ENCODE peak calls at places on chromosomes 11 and 22, in eight cellular contexts. M is K562, F is heart right ventricle, O is fibroblast of lung, N is HFFc6, D is HCT116, U is H1, L is endothelial cell of umbilical vein. E is an unnamed sample.

GRCh38 chr11:119710417-119710816 is 18.6 kb downstream of the NECTIN1 start:
- DNase-seq in M (no peak), F (no peak), O (no peak), N (no peak), D (no peak), U (no peak), L (no peak), E (no peak)

GRCh38 chr11:16834384-16834783 is 95.9 kb downstream of the C11orf58 start:
- DNase-seq in M (no peak), F (no peak), O (no peak), N (no peak), D (no peak), U (no peak), L (no peak), E (no peak)

GRCh38 chr22:43884600-43885318 is 7.1 kb downstream of the PNPLA5 start:
- DNase-seq in M (peak), F (peak), O (peak), N (no peak), D (no peak), U (peak), L (peak), E (no peak)

GRCh38 chr11:72203163-72203562 is 11.2 kb downstream of the FOLR1 start:
- DNase-seq in M (no peak), F (no peak), O (no peak), N (no peak), D (no peak), U (no peak), L (no peak), E (no peak)

GRCh38 chr11:34126959-34127848 is 21.8 kb downstream of the NAT10 start:
- DNase-seq in M (no peak), F (no peak), O (no peak), N (no peak), D (no peak), U (no peak), L (no peak), E (no peak)

GRCh38 chr11:14148653-14149273 is 186.2 kb downstream of the SPON1 start:
- DNase-seq in M (peak), F (no peak), O (peak), N (peak), D (peak), U (no peak), L (peak), E (peak)

GRCh38 chr11:554824-555499 is 5.6 kb downstream of the LMNTD2 start:
- DNase-seq in M (peak), F (no peak), O (peak), N (no peak), D (peak), U (peak), L (no peak), E (no peak)

GRCh38 chr11:70948855-70949551 is 303.4 kb downstream of the SHANK2 start:
- DNase-seq in M (no peak), F (no peak), O (no peak), N (no peak), D (no peak), U (no peak), L (no peak), E (no peak)

GRCh38 chr11:105825141-105825540 is 196.9 kb downstream of the MSANTD4 start:
- DNase-seq in M (no peak), F (no peak), O (no peak), N (no peak), D (no peak), U (no peak), L (no peak), E (no peak)

GRCh38 chr22:41940853-41941765 is 5.8 kb downstream of the CENPM start:
- DNase-seq in M (peak), F (peak), O (peak), N (peak), D (no peak), U (peak), L (peak), E (peak)

GRCh38 chr22:45686842-45687241 is 15.2 kb downstream of the ATXN10 start:
- DNase-seq in M (no peak), F (no peak), O (peak), N (peak), D (no peak), U (no peak), L (no peak), E (no peak)

GRCh38 chr11:57240757-57241156 is 3.7 kb upstream of the APLNR start:
- DNase-seq in M (no peak), F (no peak), O (no peak), N (no peak), D (no peak), U (no peak), L (no peak), E (no peak)

GRCh38 chr11:129967996-129968395 is 34.6 kb downstream of the PRDM10 start:
- DNase-seq in M (no peak), F (no peak), O (no peak), N (no peak), D (no peak), U (no peak), L (no peak), E (no peak)

GRCh38 chr11:17986007-17986710 is 26.7 kb downstream of the SERGEF start:
- DNase-seq in M (no peak), F (no peak), O (peak), N (peak), D (peak), U (no peak), L (no peak), E (peak)

GRCh38 chr11:6357222-6357621 is 33.1 kb upstream of the SMPD1 start:
- DNase-seq in M (peak), F (peak), O (peak), N (peak), D (peak), U (no peak), L (no peak), E (peak)

GRCh38 chr11:126862664-126863247 is 137.8 kb downstream of the KIRREL3 start:
- DNase-seq in M (no peak), F (no peak), O (no peak), N (no peak), D (no peak), U (peak), L (no peak), E (no peak)

GRCh38 chr22:34992672-34993071 is 73.3 kb upstream of the ISX start:
- DNase-seq in M (no peak), F (no peak), O (no peak), N (no peak), D (no peak), U (no peak), L (no peak), E (no peak)

GRCh38 chr11:78020248-78020647 is 2.8 kb downstream of the KCTD14 start:
- DNase-seq in M (no peak), F (no peak), O (no peak), N (no peak), D (no peak), U (no peak), L (no peak), E (no peak)

GRCh38 chr22:50141891-50142363 is 28.6 kb upstream of the PANX2 start:
- DNase-seq in M (peak), F (no peak), O (peak), N (no peak), D (no peak), U (peak), L (no peak), E (no peak)
- TF ChIP-seq CTCF in M (peak), F (no peak), O (peak), N (peak), D (no peak), U (peak), L (no peak), E (no peak)

GRCh38 chr22:37623075-37624016 is 14.7 kb downstream of the GGA1 start:
- DNase-seq in M (peak), F (peak), O (peak), N (peak), D (no peak), U (peak), L (peak), E (no peak)
- TF ChIP-seq CTCF in M (peak), F (peak), O (peak), N (peak), D (peak), U (peak), L (peak), E (peak)

DNA sequence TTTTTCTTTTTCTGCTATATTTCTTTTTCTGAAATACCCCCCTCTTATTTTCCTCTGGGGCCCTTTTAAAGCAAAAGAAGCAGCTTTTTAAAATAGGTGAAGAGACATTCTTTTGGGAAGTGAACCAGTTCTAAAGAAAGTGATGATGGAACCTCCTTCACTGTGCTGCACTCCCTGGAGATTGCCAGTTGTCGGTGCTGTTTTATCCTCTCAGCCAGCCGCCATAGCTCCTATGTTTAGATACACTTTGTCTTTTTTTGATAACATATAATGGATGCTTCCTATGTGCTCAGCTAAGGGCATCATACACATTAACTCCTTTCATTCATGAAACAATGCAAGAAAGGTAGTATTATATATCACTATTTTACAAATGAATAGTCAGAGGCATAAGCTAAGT is 14.0 kb downstream of the CFAP300 start:
- DNase-seq in M (peak), F (no peak), O (peak), N (no peak), D (no peak), U (no peak), L (peak), E (no peak)
- TF ChIP-seq CTCF in M (no peak), F (peak), O (peak), N (no peak), D (no peak), U (no peak), L (peak), E (no peak)

GRCh38 chr11:66718320-66718971 is 10.6 kb downstream of the SPTBN2 start:
- DNase-seq in M (no peak), F (no peak), O (no peak), N (no peak), D (no peak), U (peak), L (no peak), E (no peak)
- TF ChIP-seq CTCF in M (no peak), F (no peak), O (no peak), N (no peak), D (no peak), U (no peak), L (no peak), E (no peak)

DNA sequence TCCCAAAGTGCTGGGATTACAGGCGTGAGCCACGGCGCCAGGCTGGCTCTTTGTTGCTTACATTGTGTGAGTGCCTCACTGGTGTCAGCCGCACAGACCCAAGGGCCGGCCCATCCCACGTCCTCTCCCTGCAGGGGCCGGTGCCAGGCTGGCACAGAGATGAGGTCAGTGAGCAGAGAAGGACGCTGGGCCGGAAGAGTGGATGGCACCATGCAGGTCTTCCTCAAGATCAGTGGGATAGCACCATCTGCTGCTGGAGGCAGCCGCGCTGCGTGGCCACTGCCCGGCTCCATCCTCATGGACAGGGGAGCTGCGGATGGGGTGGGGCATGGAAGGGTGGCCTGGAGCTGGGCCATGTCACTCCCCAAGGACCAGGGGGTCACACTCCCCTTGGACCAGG is 22.0 kb upstream of the FGF4 start:
- DNase-seq in M (no peak), F (no peak), O (no peak), N (no peak), D (no peak), U (no peak), L (no peak), E (no peak)
- TF ChIP-seq CTCF in M (no peak), F (no peak), O (no peak), N (no peak), D (peak), U (peak), L (no peak), E (no peak)

GRCh38 chr22:21867528-21868266 is at the start of gene MAPK1:
- DNase-seq in M (peak), F (peak), O (peak), N (peak), D (peak), U (peak), L (peak), E (peak)
- TF ChIP-seq CTCF in M (no peak), F (peak), O (peak), N (peak), D (no peak), U (no peak), L (peak), E (peak)

GRCh38 chr11:102147031-102147430 is 36.8 kb downstream of the YAP1 start:
- DNase-seq in M (no peak), F (no peak), O (peak), N (no peak), D (no peak), U (no peak), L (no peak), E (no peak)
- TF ChIP-seq CTCF in M (no peak), F (no peak), O (no peak), N (no peak), D (no peak), U (no peak), L (no peak), E (no peak)